ENCODE peak calls at places on chromosomes 13 and 19, in four cellular contexts. One of them, this sample, is unnamed.

GRCh38 chr19:7842661-7843294 is 12.8 kb downstream of the EVI5L start:
- DNase-seq in tibial artery: no peak
- DNase-seq in lower leg skin: no peak
- DNase-seq in AG09309: no peak
- DNase-seq in this sample: no peak

GRCh38 chr19:42203700-42204099 is 13.8 kb downstream of the DEDD2 start:
- DNase-seq in AG09309: no peak
- DNase-seq in lower leg skin: no peak
- DNase-seq in tibial artery: no peak
- DNase-seq in this sample: no peak

GRCh38 chr13:96636310-96636709 is 358.0 kb downstream of the OXGR1 start:
- DNase-seq in AG09309: no peak
- DNase-seq in lower leg skin: no peak
- DNase-seq in tibial artery: no peak
- DNase-seq in this sample: no peak

GRCh38 chr19:41991025-41991424 is 3.0 kb downstream of the ATP1A3 start:
- DNase-seq in lower leg skin: no peak
- DNase-seq in tibial artery: no peak
- DNase-seq in AG09309: no peak
- DNase-seq in this sample: no peak

GRCh38 chr19:47284324-47284899 is 9.7 kb downstream of the INAFM1 start:
- DNase-seq in tibial artery: no peak
- DNase-seq in AG09309: no peak
- DNase-seq in lower leg skin: no peak
- DNase-seq in this sample: no peak

GRCh38 chr13:104809483-104809882 is 1726.0 kb downstream of the EFNB2 start:
- DNase-seq in tibial artery: no peak
- DNase-seq in lower leg skin: no peak
- DNase-seq in AG09309: no peak
- DNase-seq in this sample: no peak

GRCh38 chr13:110907951-110908898 is 6.6 kb downstream of the ANKRD10 start:
- DNase-seq in lower leg skin: no peak
- DNase-seq in tibial artery: no peak
- DNase-seq in AG09309: no peak
- DNase-seq in this sample: no peak

GRCh38 chr13:21996049-21996448 is 325.2 kb downstream of the FGF9 start:
- DNase-seq in lower leg skin: no peak
- DNase-seq in AG09309: no peak
- DNase-seq in tibial artery: no peak
- DNase-seq in this sample: peak; percentile 22

GRCh38 chr13:77460195-77460594 is 75.3 kb upstream of the SCEL start:
- DNase-seq in tibial artery: peak; percentile 78
- DNase-seq in lower leg skin: peak; percentile 68
- DNase-seq in AG09309: no peak
- DNase-seq in this sample: no peak

GRCh38 chr13:48236528-48237353 is 3.7 kb downstream of the ITM2B start:
- DNase-seq in lower leg skin: no peak
- DNase-seq in tibial artery: no peak
- DNase-seq in AG09309: no peak
- DNase-seq in this sample: no peak

GRCh38 chr19:38850976-38851621 is 1.3 kb upstream of the HNRNPL start:
- DNase-seq in AG09309: no peak
- DNase-seq in tibial artery: no peak
- DNase-seq in lower leg skin: no peak
- DNase-seq in this sample: no peak

DNA sequence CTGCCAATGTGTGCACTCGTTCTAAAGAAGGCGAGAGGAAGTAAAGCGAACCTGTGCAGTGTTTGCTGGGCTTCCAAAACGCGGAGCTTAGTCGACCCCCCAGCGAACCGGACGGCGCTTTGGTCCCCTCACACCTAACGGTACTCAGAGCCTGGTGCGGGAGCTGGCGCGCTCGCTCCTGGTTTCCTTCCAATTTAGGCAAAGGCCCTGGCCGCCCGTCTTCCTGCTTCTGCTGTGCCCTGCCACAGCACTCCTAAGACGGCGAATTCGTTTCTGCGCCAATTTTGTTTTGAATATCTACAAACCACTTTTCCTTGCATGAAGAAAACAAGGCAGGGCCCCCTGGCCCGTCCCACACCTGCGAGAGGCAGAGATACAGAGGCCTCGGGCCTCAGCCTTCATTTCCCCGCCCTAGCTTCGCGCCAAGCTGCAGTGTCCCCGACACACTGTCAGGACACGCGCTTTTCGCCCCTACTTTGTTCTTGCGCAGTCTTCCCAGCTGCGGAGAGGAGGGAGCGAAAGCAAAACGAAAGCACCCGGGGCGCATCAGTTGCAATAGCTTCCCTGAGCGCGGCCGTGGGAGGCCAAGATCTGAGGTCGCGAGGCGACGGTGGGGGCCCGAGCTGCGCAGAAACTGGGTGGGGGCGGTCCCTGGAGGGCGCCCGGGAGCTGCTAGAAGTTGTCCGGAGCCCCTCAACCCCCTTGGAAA is 111.9 kb downstream of the KCNRG start:
- DNase-seq in AG09309: no peak
- DNase-seq in tibial artery: peak; percentile 64
- DNase-seq in lower leg skin: peak; percentile 45
- DNase-seq in this sample: peak; percentile 87
- TF ChIP-seq CTCF in AG09309: no peak
- TF ChIP-seq CTCF in tibial artery: no peak
- TF ChIP-seq CTCF in lower leg skin: no peak
- TF ChIP-seq CTCF in this sample: no peak

GRCh38 chr19:3268326-3268725 is 43.9 kb downstream of the CELF5 start:
- DNase-seq in tibial artery: no peak
- DNase-seq in lower leg skin: no peak
- DNase-seq in AG09309: no peak
- DNase-seq in this sample: no peak

GRCh38 chr19:3265432-3265831 is 41.0 kb downstream of the CELF5 start:
- DNase-seq in AG09309: no peak
- DNase-seq in lower leg skin: no peak
- DNase-seq in tibial artery: no peak
- DNase-seq in this sample: no peak

GRCh38 chr19:3266092-3266693 is 41.7 kb downstream of the CELF5 start:
- DNase-seq in lower leg skin: no peak
- DNase-seq in tibial artery: no peak
- DNase-seq in AG09309: no peak
- DNase-seq in this sample: no peak

GRCh38 chr19:3268763-3269162 is 44.3 kb downstream of the CELF5 start:
- DNase-seq in lower leg skin: no peak
- DNase-seq in tibial artery: no peak
- DNase-seq in AG09309: no peak
- DNase-seq in this sample: no peak

GRCh38 chr19:3266792-3267469 is 42.5 kb downstream of the CELF5 start:
- DNase-seq in lower leg skin: no peak
- DNase-seq in AG09309: no peak
- DNase-seq in tibial artery: no peak
- DNase-seq in this sample: no peak
- TF ChIP-seq CTCF in lower leg skin: no peak
- TF ChIP-seq CTCF in AG09309: no peak
- TF ChIP-seq CTCF in tibial artery: no peak
- TF ChIP-seq CTCF in this sample: no peak

GRCh38 chr13:20116213-20116612 is 44.6 kb downstream of the GJA3 start:
- DNase-seq in AG09309: no peak
- DNase-seq in lower leg skin: no peak
- DNase-seq in tibial artery: no peak
- DNase-seq in this sample: no peak

GRCh38 chr13:20121154-20121515 is 39.7 kb downstream of the GJA3 start:
- DNase-seq in tibial artery: no peak
- DNase-seq in AG09309: no peak
- DNase-seq in lower leg skin: no peak
- DNase-seq in this sample: no peak

GRCh38 chr13:20114066-20114465 is 46.8 kb downstream of the GJA3 start:
- DNase-seq in lower leg skin: no peak
- DNase-seq in AG09309: no peak
- DNase-seq in tibial artery: no peak
- DNase-seq in this sample: no peak

GRCh38 chr13:20119960-20120359 is 40.9 kb downstream of the GJA3 start:
- DNase-seq in lower leg skin: no peak
- DNase-seq in tibial artery: no peak
- DNase-seq in AG09309: no peak
- DNase-seq in this sample: no peak

GRCh38 chr13:20118268-20119140 is 42.3 kb downstream of the GJA3 start:
- DNase-seq in lower leg skin: no peak
- DNase-seq in tibial artery: no peak
- DNase-seq in AG09309: no peak
- DNase-seq in this sample: no peak
- TF ChIP-seq CTCF in lower leg skin: no peak
- TF ChIP-seq CTCF in tibial artery: no peak
- TF ChIP-seq CTCF in AG09309: no peak
- TF ChIP-seq CTCF in this sample: peak; percentile 12

GRCh38 chr19:5122121-5122400 is 153.1 kb downstream of the KDM4B start:
- DNase-seq in AG09309: no peak
- DNase-seq in tibial artery: no peak
- DNase-seq in lower leg skin: no peak
- DNase-seq in this sample: no peak

GRCh38 chr19:5122671-5123409 is 153.9 kb downstream of the KDM4B start:
- DNase-seq in lower leg skin: no peak
- DNase-seq in AG09309: no peak
- DNase-seq in tibial artery: no peak
- DNase-seq in this sample: no peak

GRCh38 chr19:5124111-5124855 is 155.4 kb downstream of the KDM4B start:
- DNase-seq in lower leg skin: no peak
- DNase-seq in tibial artery: no peak
- DNase-seq in AG09309: no peak
- DNase-seq in this sample: no peak

GRCh38 chr19:5125376-5125775 is 156.5 kb downstream of the KDM4B start:
- DNase-seq in AG09309: no peak
- DNase-seq in lower leg skin: no peak
- DNase-seq in tibial artery: no peak
- DNase-seq in this sample: no peak

DNA sequence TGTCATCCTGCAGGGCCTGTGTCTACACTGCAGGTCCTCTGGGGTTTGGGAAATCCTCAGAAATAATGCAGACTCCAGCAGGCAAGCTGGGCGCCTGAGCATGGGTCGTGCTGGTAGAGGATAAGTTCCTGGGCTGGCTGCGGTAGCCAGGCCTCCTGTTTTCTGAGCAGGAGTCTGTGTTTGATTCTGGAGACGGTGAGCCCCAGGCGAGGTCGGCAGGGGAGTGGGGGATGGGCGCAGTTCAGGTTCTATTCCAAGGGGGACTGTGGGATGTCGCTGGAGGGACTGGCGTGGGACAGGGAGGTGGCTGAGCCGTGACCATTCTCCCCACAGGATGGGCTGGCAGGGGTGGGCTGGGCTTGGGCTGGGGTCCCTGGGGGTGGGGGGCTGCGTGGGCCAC is 154.7 kb downstream of the KDM4B start:
- DNase-seq in AG09309: no peak
- DNase-seq in lower leg skin: no peak
- DNase-seq in tibial artery: no peak
- DNase-seq in this sample: no peak
- TF ChIP-seq CTCF in AG09309: no peak
- TF ChIP-seq CTCF in lower leg skin: no peak
- TF ChIP-seq CTCF in tibial artery: no peak
- TF ChIP-seq CTCF in this sample: no peak

DNA sequence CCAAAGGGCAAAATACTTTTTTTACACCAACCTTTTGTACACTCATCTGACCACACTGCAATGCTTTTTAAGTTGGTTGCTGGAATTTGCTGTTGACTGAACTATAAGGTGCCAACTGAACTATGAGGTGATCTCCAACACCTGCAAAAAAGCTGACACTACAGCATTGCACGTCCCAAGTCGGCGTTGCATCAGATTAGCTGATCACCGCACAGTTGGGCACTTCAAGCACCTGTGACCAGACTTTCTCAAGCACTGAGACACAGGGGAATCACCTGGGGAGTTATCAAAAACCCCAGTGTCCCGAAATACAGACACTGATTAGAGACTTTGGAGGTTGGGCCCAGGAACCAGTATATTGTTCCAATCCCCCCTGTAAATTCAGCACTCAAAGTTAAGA is 1.1 kb downstream of the NLRP11 start:
- DNase-seq in AG09309: no peak
- DNase-seq in lower leg skin: no peak
- DNase-seq in tibial artery: no peak
- DNase-seq in this sample: no peak
- TF ChIP-seq CTCF in AG09309: no peak
- TF ChIP-seq CTCF in lower leg skin: no peak
- TF ChIP-seq CTCF in tibial artery: no peak
- TF ChIP-seq CTCF in this sample: no peak

DNA sequence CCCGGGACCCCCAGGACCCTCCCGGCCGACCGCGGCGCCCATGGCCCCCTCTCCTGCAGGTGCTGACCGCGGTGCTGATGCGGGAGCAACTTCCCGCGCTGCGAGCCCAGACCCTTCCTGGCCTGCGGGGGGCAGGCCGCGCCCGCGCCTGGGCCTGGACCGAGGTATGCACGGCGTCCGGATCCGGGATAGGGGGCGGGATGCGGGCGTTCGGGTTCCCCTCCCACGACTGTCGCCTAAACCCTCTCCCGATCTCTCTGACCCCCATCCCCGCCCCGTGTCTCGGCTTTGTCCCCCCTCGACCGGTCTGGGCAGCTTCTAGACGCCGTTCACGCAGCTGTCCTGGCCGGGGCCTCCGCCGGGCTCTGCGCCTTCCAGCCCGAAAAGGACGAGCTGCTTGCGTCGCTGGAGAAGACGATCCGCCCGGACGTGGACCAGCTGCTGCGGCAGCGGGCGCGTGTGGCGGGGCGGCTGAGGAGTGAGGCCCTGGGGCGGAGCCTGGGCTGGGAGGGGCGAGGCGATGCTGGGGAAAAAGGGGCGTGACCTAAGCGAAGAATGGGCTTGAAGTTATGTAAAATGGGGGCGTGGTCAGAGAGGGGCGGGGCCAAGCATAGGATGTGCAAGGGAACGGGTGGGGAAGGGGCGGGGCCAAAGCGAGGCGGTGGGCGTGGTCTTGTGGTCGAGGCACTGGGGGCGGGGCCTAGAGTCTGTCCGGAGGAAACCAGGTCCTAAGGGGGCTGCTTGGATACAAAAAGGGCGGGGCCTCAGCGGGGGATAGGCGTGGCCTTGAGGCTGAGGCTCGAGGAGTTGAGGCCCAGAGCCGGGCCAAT is 15.9 kb upstream of the COLGALT1 start:
- DNase-seq in tibial artery: peak; percentile 94
- DNase-seq in AG09309: peak; percentile 45
- DNase-seq in lower leg skin: peak; percentile 95
- DNase-seq in this sample: peak; percentile 93
- TF ChIP-seq CTCF in tibial artery: peak; percentile 29
- TF ChIP-seq CTCF in AG09309: peak; percentile 35
- TF ChIP-seq CTCF in lower leg skin: no peak
- TF ChIP-seq CTCF in this sample: peak; percentile 75

This sample was measured in chondrocyte.